ENCODE peak calls at places on chromosomes 4 and X, in five cellular contexts. P, F, V, C and K are unnamed samples.

GRCh38 chr4:161254375-161254774 is 909.4 kb downstream of the FSTL5 start:
- DNase-seq in P (peak; percentile 14), V (no peak), F (no peak), C (no peak), K (peak; percentile 1)

GRCh38 chr4:24775209-24775608 is 20.2 kb upstream of the SOD3 start:
- DNase-seq in P (peak; percentile 39), F (no peak), C (no peak), V (no peak), K (no peak)

GRCh38 chr4:120049732-120050494 is 16.7 kb downstream of the MAD2L1 start:
- DNase-seq in C (peak; percentile 60), V (peak; percentile 58), P (peak; percentile 84), F (peak; percentile 60), K (peak; percentile 82)

GRCh38 chr4:102335616-102336015 is 9.7 kb downstream of the SLC39A8 start:
- DNase-seq in F (no peak), V (no peak), P (no peak), C (no peak), K (no peak)

GRCh38 chr4:176271749-176272148 is 2.7 kb upstream of the ASB5 start:
- DNase-seq in V (no peak), F (no peak), C (no peak), P (no peak), K (peak; percentile 71)

GRCh38 chr4:95511477-95511876 is 37.3 kb downstream of the UNC5C start:
- DNase-seq in C (no peak), F (no peak), V (no peak), P (no peak), K (no peak)

GRCh38 chr4:1290165-1290977 is 680 bp downstream of the MAEA start:
- DNase-seq in C (no peak), F (no peak), V (no peak), P (peak; percentile 21), K (peak; percentile 66)

GRCh38 chr4:87251104-87251503 is 30.7 kb upstream of the KLHL8 start:
- DNase-seq in F (no peak), V (no peak), P (no peak), C (no peak), K (no peak)

GRCh38 chr4:76074468-76074867 is at the start of gene ART3:
- DNase-seq in V (no peak), P (no peak), C (no peak), F (no peak), K (no peak)

GRCh38 chr4:99352602-99353580 is at the start of gene ADH1C:
- DNase-seq in P (no peak), F (no peak), V (no peak), C (no peak), K (no peak)

GRCh38 chrX:77119706-77120105 is 327.5 kb upstream of the FGF16 start:
- DNase-seq in F (no peak), P (no peak), V (no peak), C (no peak), K (no peak)

GRCh38 chrX:152028611-152029010 is 54.1 kb upstream of the GABRE start:
- DNase-seq in V (no peak), P (no peak), F (no peak), C (no peak), K (no peak)

GRCh38 chrX:47637546-47638195 is 7.9 kb upstream of the CFP start:
- DNase-seq in C (no peak), F (peak; percentile 29), P (no peak), V (no peak), K (peak; percentile 73)

GRCh38 chr4:1654216-1654945 is 29.7 kb downstream of the FAM53A start:
- DNase-seq in C (no peak), F (no peak), V (no peak), P (no peak), K (no peak)

GRCh38 chr4:78520808-78521226 is 30.8 kb upstream of the ANXA3 start:
- DNase-seq in P (no peak), V (no peak), C (no peak), F (no peak), K (no peak)

GRCh38 chr4:123939621-123940020 is 543.0 kb downstream of the SPRY1 start:
- DNase-seq in C (no peak), V (no peak), P (peak; percentile 74), F (no peak), K (peak; percentile 74)

GRCh38 chr4:101175896-101176676 is 171.2 kb downstream of the PPP3CA start:
- DNase-seq in F (no peak), P (peak; percentile 32), V (no peak), C (no peak), K (no peak)

GRCh38 chrX:49762175-49762704 is 66.5 kb upstream of the PAGE1 start:
- DNase-seq in C (no peak), V (no peak), F (no peak), P (no peak), K (no peak)

GRCh38 chr4:184699941-184700340 is 34.0 kb downstream of the CENPU start:
- DNase-seq in C (no peak), F (no peak), P (no peak), V (no peak), K (no peak)

GRCh38 chrX:19543951-19544359 is 28.6 kb upstream of the MAP3K15 start:
- DNase-seq in P (no peak), C (no peak), F (no peak), V (peak; percentile 70), K (no peak)

GRCh38 chr4:10971800-10972398 is 287.3 kb upstream of the CLNK start:
- DNase-seq in V (no peak), P (peak; percentile 13), F (no peak), C (no peak), K (peak; percentile 91)

GRCh38 chr4:16085822-16086221 is 2.0 kb upstream of the PROM1 start:
- DNase-seq in C (no peak), P (no peak), V (no peak), F (no peak), K (no peak)

GRCh38 chr4:163666335-163666888 is 171.9 kb downstream of the TMA16 start:
- DNase-seq in V (no peak), P (no peak), C (no peak), F (no peak), K (no peak)

GRCh38 chr4:102599887-102600286 is 98.7 kb downstream of the NFKB1 start:
- DNase-seq in F (no peak), V (no peak), P (peak; percentile 20), C (no peak), K (peak; percentile 61)

GRCh38 chrX:38993500-38993899 is 192.2 kb downstream of the MID1IP1 start:
- DNase-seq in C (no peak), F (no peak), P (no peak), V (no peak), K (no peak)

GRCh38 chr4:101155859-101156430 is 191.4 kb downstream of the PPP3CA start:
- DNase-seq in V (no peak), P (peak; percentile 18), F (no peak), C (no peak), K (peak; percentile 24)

GRCh38 chrX:151970661-151971060 is 3.8 kb downstream of the GABRE start:
- DNase-seq in C (no peak), F (no peak), P (peak; percentile 97), V (no peak), K (peak; percentile 73)

GRCh38 chr4:8039290-8039689 is 99.6 kb upstream of the AFAP1 start:
- DNase-seq in P (no peak), C (no peak), F (no peak), V (no peak), K (no peak)

GRCh38 chr4:178306565-178306964 is 864.3 kb upstream of the AGA start:
- DNase-seq in F (no peak), V (peak; percentile 0), C (no peak), P (no peak), K (peak; percentile 2)

GRCh38 chrX:21800344-21800770 is 39.1 kb upstream of the MBTPS2 start:
- DNase-seq in F (no peak), C (no peak), V (no peak), P (peak; percentile 54), K (no peak)

GRCh38 chr4:132737344-132737743 is 411.8 kb upstream of the PCDH10 start:
- DNase-seq in V (no peak), P (no peak), F (no peak), C (no peak), K (no peak)

GRCh38 chr4:57424231-57424897 is 314.2 kb upstream of the IGFBP7 start:
- DNase-seq in F (no peak), P (peak; percentile 97), C (no peak), V (no peak), K (peak; percentile 88)

GRCh38 chrX:129689881-129690280 is 35.1 kb upstream of the APLN start:
- DNase-seq in P (no peak), C (no peak), V (no peak), F (no peak), K (no peak)

GRCh38 chr4:118352843-118353373 is at the start of gene PRSS12:
- DNase-seq in V (no peak), F (peak; percentile 62), C (peak; percentile 4), P (peak; percentile 74), K (peak; percentile 82)

GRCh38 chrX:34300871-34301270 is 168.8 kb upstream of the FAM47A start:
- DNase-seq in P (peak; percentile 62), C (no peak), V (no peak), F (no peak), K (peak; percentile 66)